ENCODE peak calls at places on chromosome 4, in four cellular contexts. J is NCI-H510A treated with DMSO at 0.1 percent for 48 hours, L is T-helper 2 cell, Z is kidney tubule cell. Y is an unnamed sample.

GRCh38 chr4:3011456-3012220 is 48.3 kb downstream of the GRK4 start:
- DNase-seq in L (no peak), J (no peak), Z (no peak), Y (no peak)

GRCh38 chr4:104093247-104093646 is 373.5 kb upstream of the TACR3 start:
- DNase-seq in L (no peak), Z (no peak), J (no peak), Y (no peak)

GRCh38 chr4:143183513-143184216 is 1.1 kb upstream of the USP38 start:
- DNase-seq in L (no peak), Z (no peak), J (no peak), Y (no peak)

GRCh38 chr4:155967098-155967497 is 13.4 kb upstream of the CTSO start:
- DNase-seq in J (no peak), L (no peak), Z (peak), Y (no peak)

GRCh38 chr4:119041951-119042560 is 93.6 kb upstream of the MYOZ2 start:
- DNase-seq in L (peak), Z (peak), J (peak), Y (no peak)

GRCh38 chr4:8838911-8839431 is 32.7 kb downstream of the HMX1 start:
- DNase-seq in L (no peak), J (no peak), Z (no peak), Y (peak)

GRCh38 chr4:110231869-110232268 is 33.5 kb upstream of the ELOVL6 start:
- DNase-seq in Z (peak), J (no peak), L (no peak), Y (no peak)

GRCh38 chr4:148263127-148263526 is 179.1 kb downstream of the NR3C2 start:
- DNase-seq in Z (no peak), J (no peak), L (no peak), Y (no peak)

GRCh38 chr4:66946761-66947160 is 598.5 kb downstream of the CENPC start:
- DNase-seq in J (no peak), Z (no peak), L (no peak), Y (no peak)

GRCh38 chr4:32499176-32499575 is 1779.0 kb downstream of the PCDH7 start:
- DNase-seq in J (no peak), L (no peak), Z (peak), Y (no peak)

GRCh38 chr4:156971168-156971601 is 414 bp downstream of the PDGFC start:
- DNase-seq in Z (no peak), J (no peak), L (no peak), Y (no peak)

GRCh38 chr4:51960486-51960885 is 59.7 kb downstream of the LRRC66 start:
- DNase-seq in J (no peak), L (no peak), Z (peak), Y (no peak)

GRCh38 chr4:170278481-170278880 is 188.7 kb upstream of the AADAT start:
- DNase-seq in L (no peak), Z (no peak), J (no peak), Y (no peak)

GRCh38 chr4:38855466-38855865 is 1.2 kb downstream of the TLR6 start:
- DNase-seq in J (no peak), Z (no peak), L (no peak), Y (no peak)

GRCh38 chr4:121555315-121556107 is 141.3 kb downstream of the ANXA5 start:
- DNase-seq in Z (no peak), J (no peak), L (no peak), Y (no peak)

GRCh38 chr4:38821739-38822138 is 17.1 kb upstream of the TLR1 start:
- DNase-seq in J (no peak), L (no peak), Z (no peak), Y (no peak)

Y was measured in chondrocyte.